ENCODE peak calls at places on chromosomes 3 and 15, in seven cellular contexts. U, A, J, K, D, R and X are unnamed samples.

GRCh38 chr3:81218023-81218422 is 543.4 kb downstream of the GBE1 start:
- DNase-seq in U (no peak), A (no peak), J (no peak), K (peak; percentile 63), D (no peak), R (peak; percentile 55), X (peak; percentile 52)

GRCh38 chr3:117927831-117928230 is 1106.8 kb downstream of the IGSF11 start:
- DNase-seq in U (no peak), A (no peak), J (no peak), K (no peak), D (no peak), R (no peak), X (no peak)

GRCh38 chr3:120304569-120305090 is 19.6 kb upstream of the GPR156 start:
- DNase-seq in U (no peak), A (no peak), J (no peak), K (no peak), D (no peak), R (no peak), X (no peak)

GRCh38 chr3:190319660-190320059 is 2.6 kb downstream of the CLDN1 start:
- DNase-seq in U (no peak), A (no peak), J (no peak), K (peak; percentile 43), D (no peak), R (no peak), X (peak; percentile 30)

GRCh38 chr3:136750922-136751258 is 1.3 kb downstream of the STAG1 start:
- DNase-seq in U (no peak), A (no peak), J (no peak), K (peak; percentile 84), D (peak; percentile 27), R (peak; percentile 59), X (peak; percentile 68)

GRCh38 chr15:38536201-38536676 is 28.4 kb downstream of the RASGRP1 start:
- DNase-seq in U (no peak), A (no peak), J (peak; percentile 8), K (peak; percentile 96), D (peak; percentile 20), R (peak; percentile 93), X (peak; percentile 68)

GRCh38 chr3:71905426-71905825 is 120.5 kb upstream of the PROK2 start:
- DNase-seq in U (no peak), A (no peak), J (no peak), K (no peak), D (no peak), R (no peak), X (no peak)

GRCh38 chr3:155494332-155494731 is 200.8 kb upstream of the STRIT1 start:
- DNase-seq in U (no peak), A (no peak), J (no peak), K (no peak), D (no peak), R (no peak), X (no peak)

GRCh38 chr3:40557558-40558161 is 32.9 kb downstream of the ZNF621 start:
- DNase-seq in U (no peak), A (no peak), J (no peak), K (no peak), D (no peak), R (peak; percentile 4), X (no peak)

GRCh38 chr15:60017538-60018199 is 13.6 kb downstream of the FOXB1 start:
- DNase-seq in U (no peak), A (no peak), J (no peak), K (peak; percentile 56), D (no peak), R (peak; percentile 75), X (peak; percentile 44)

GRCh38 chr3:77772459-77772858 is 732.6 kb downstream of the ROBO2 start:
- DNase-seq in U (no peak), A (no peak), J (no peak), K (no peak), D (no peak), R (no peak), X (peak; percentile 2)

GRCh38 chr3:39529551-39529950 is 62.1 kb downstream of the MOBP start:
- DNase-seq in U (no peak), A (no peak), J (no peak), K (no peak), D (no peak), R (no peak), X (no peak)

GRCh38 chr3:188244395-188244861 is 90.5 kb downstream of the LPP start:
- DNase-seq in U (no peak), A (no peak), J (no peak), K (peak; percentile 60), D (no peak), R (no peak), X (peak; percentile 88)

GRCh38 chr3:52527039-52527731 is 6.5 kb downstream of the NT5DC2 start:
- DNase-seq in U (no peak), A (peak; percentile 56), J (no peak), K (no peak), D (peak; percentile 53), R (no peak), X (peak; percentile 20)

GRCh38 chr3:194986208-194987043 is 284.5 kb downstream of the XXYLT1 start:
- DNase-seq in U (no peak), A (no peak), J (no peak), K (no peak), D (no peak), R (no peak), X (no peak)

GRCh38 chr3:53137835-53138446 is 7.7 kb upstream of the RFT1 start:
- DNase-seq in U (no peak), A (no peak), J (no peak), K (peak; percentile 28), D (peak; percentile 54), R (no peak), X (peak; percentile 45)

GRCh38 chr3:193605876-193606275 is 12.9 kb downstream of the OPA1 start:
- DNase-seq in U (peak; percentile 10), A (peak; percentile 57), J (no peak), K (peak; percentile 67), D (peak; percentile 33), R (peak; percentile 79), X (peak; percentile 81)

GRCh38 chr3:197956626-197956988 is 3.4 kb upstream of the LMLN start:
- DNase-seq in U (no peak), A (no peak), J (no peak), K (no peak), D (no peak), R (no peak), X (peak; percentile 25)

GRCh38 chr3:153247331-153248311 is 85.6 kb downstream of the RAP2B start:
- DNase-seq in U (no peak), A (no peak), J (no peak), K (no peak), D (no peak), R (no peak), X (peak; percentile 43)

GRCh38 chr15:100468265-100468664 is 60.5 kb downstream of the CERS3 start:
- DNase-seq in U (no peak), A (no peak), J (no peak), K (peak; percentile 24), D (no peak), R (peak; percentile 68), X (peak; percentile 10)

GRCh38 chr3:129441215-129441614 is 1.2 kb downstream of the IFT122 start:
- DNase-seq in U (no peak), A (no peak), J (no peak), K (peak; percentile 18), D (no peak), R (no peak), X (peak; percentile 37)

GRCh38 chr3:18351823-18352744 is 73.1 kb downstream of the SATB1 start:
- DNase-seq in U (no peak), A (no peak), J (no peak), K (no peak), D (no peak), R (no peak), X (no peak)

GRCh38 chr15:69525543-69525942 is 72.9 kb downstream of the RPLP1 start:
- DNase-seq in U (no peak), A (peak; percentile 46), J (no peak), K (no peak), D (no peak), R (no peak), X (no peak)

GRCh38 chr3:63661242-63661641 is 8.8 kb downstream of the SNTN start:
- DNase-seq in U (no peak), A (no peak), J (no peak), K (peak; percentile 21), D (no peak), R (peak; percentile 21), X (peak; percentile 31)

GRCh38 chr3:143358155-143358792 is 238.7 kb downstream of the CHST2 start:
- DNase-seq in U (no peak), A (no peak), J (no peak), K (no peak), D (no peak), R (no peak), X (no peak)

GRCh38 chr3:50525987-50526386 is 22.6 kb upstream of the CACNA2D2 start:
- DNase-seq in U (peak; percentile 28), A (no peak), J (no peak), K (peak; percentile 63), D (peak; percentile 24), R (peak; percentile 57), X (peak; percentile 68)

GRCh38 chr3:52237659-52238172 is 1.2 kb downstream of the TWF2 start:
- DNase-seq in U (no peak), A (peak; percentile 87), J (no peak), K (peak; percentile 91), D (peak; percentile 88), R (peak; percentile 88), X (peak; percentile 93)